ENCODE peak calls at places on chromosome 6, in six cellular contexts. Z, O, D, B, Q and K are unnamed samples.

GRCh38 chr6:156219973-156220372 is 557.2 kb upstream of the ARID1B start:
- DNase-seq in B (no peak), D (no peak), Q (no peak), Z (no peak), O (no peak), K (no peak)

GRCh38 chr6:153980176-153980575 is 58.9 kb upstream of the OPRM1 start:
- DNase-seq in B (no peak), Q (no peak), Z (no peak), D (no peak), O (no peak), K (no peak)

GRCh38 chr6:781350-781961 is 88.5 kb upstream of the EXOC2 start:
- DNase-seq in Z (no peak), O (no peak), D (no peak), B (no peak), Q (no peak), K (no peak)

GRCh38 chr6:69732640-69733039 is 64.2 kb downstream of the LMBRD1 start:
- DNase-seq in O (no peak), Q (no peak), B (no peak), D (no peak), Z (peak), K (peak)

GRCh38 chr6:143539723-143540122 is 28.2 kb upstream of the FUCA2 start:
- DNase-seq in D (no peak), Z (no peak), O (no peak), Q (no peak), B (peak), K (no peak)

GRCh38 chr6:130033999-130034814 is 15.8 kb downstream of the L3MBTL3 start:
- DNase-seq in Q (no peak), D (no peak), O (no peak), B (no peak), Z (peak), K (peak)

GRCh38 chr6:144153260-144153659 is 2.9 kb downstream of the STX11 start:
- DNase-seq in Q (no peak), D (no peak), B (no peak), Z (no peak), O (no peak), K (no peak)

GRCh38 chr6:148854086-148854485 is 107.3 kb downstream of the UST start:
- DNase-seq in Q (no peak), Z (no peak), O (no peak), D (no peak), B (no peak), K (no peak)

GRCh38 chr6:25366785-25367657 is 87.8 kb downstream of the CARMIL1 start:
- DNase-seq in B (no peak), Z (peak), D (no peak), Q (no peak), O (no peak), K (no peak)

GRCh38 chr6:118565317-118565960 is 17.3 kb downstream of the PLN start:
- DNase-seq in Q (no peak), O (no peak), D (no peak), Z (no peak), B (peak), K (no peak)

GRCh38 chr6:109793793-109794192 is 102.7 kb downstream of the FIG4 start:
- DNase-seq in O (no peak), Z (peak), D (no peak), Q (no peak), B (no peak), K (peak)

GRCh38 chr6:52839124-52840055 is 1.2 kb downstream of the GSTA5 start:
- DNase-seq in O (peak), D (no peak), Q (no peak), Z (peak), B (peak), K (peak)

GRCh38 chr6:109073344-109074235 is 21.1 kb downstream of the SESN1 start:
- DNase-seq in O (no peak), D (no peak), Q (no peak), Z (peak), B (peak), K (peak)

GRCh38 chr6:110178626-110179405 is 654 bp downstream of the WASF1 start:
- DNase-seq in B (peak), Z (peak), Q (no peak), D (peak), O (peak), K (peak)

GRCh38 chr6:66772785-66773184 is 1065.8 kb upstream of the EYS start:
- DNase-seq in O (no peak), B (no peak), Z (no peak), D (no peak), Q (no peak), K (peak)

GRCh38 chr6:48641544-48641943 is 530.5 kb upstream of the PTCHD4 start:
- DNase-seq in D (no peak), O (no peak), Z (no peak), B (no peak), Q (no peak), K (peak)

GRCh38 chr6:148272084-148272483 is 70.6 kb upstream of the SASH1 start:
- DNase-seq in O (no peak), Q (no peak), D (no peak), B (no peak), Z (peak), K (peak)

GRCh38 chr6:71294121-71294523 is 5.5 kb downstream of the OGFRL1 start:
- DNase-seq in B (no peak), Z (peak), O (no peak), D (no peak), Q (no peak), K (peak)

GRCh38 chr6:18262812-18263560 is 1.3 kb downstream of the DEK start:
- DNase-seq in D (no peak), O (no peak), Q (no peak), B (no peak), Z (no peak), K (peak)

GRCh38 chr6:89763550-89763949 is 56.0 kb downstream of the MDN1 start:
- DNase-seq in B (no peak), Z (peak), Q (no peak), D (no peak), O (no peak), K (peak)

GRCh38 chr6:31794294-31794865 is 1.2 kb downstream of the VARS1 start:
- DNase-seq in D (no peak), Z (peak), B (peak), O (no peak), Q (no peak), K (no peak)

GRCh38 chr6:43771210-43771857 is 1.3 kb downstream of the VEGFA start:
- DNase-seq in Z (peak), O (peak), D (peak), Q (no peak), B (peak), K (peak)
- TF ChIP-seq CTCF in Z (no peak), O (no peak), D (peak), Q (no peak), B (no peak), K (no peak)

GRCh38 chr6:20873425-20874190 is 339.4 kb downstream of the CDKAL1 start:
- DNase-seq in Z (peak), B (peak), Q (no peak), O (no peak), D (no peak), K (peak)

GRCh38 chr6:20877008-20877937 is 343.0 kb downstream of the CDKAL1 start:
- DNase-seq in D (no peak), Q (peak), B (no peak), O (no peak), Z (peak), K (peak)

GRCh38 chr6:20879121-20879520 is 344.9 kb downstream of the CDKAL1 start:
- DNase-seq in D (no peak), B (no peak), Z (no peak), O (no peak), Q (no peak), K (no peak)

GRCh38 chr6:20876016-20876415 is 341.8 kb downstream of the CDKAL1 start:
- DNase-seq in B (no peak), D (no peak), O (no peak), Z (peak), Q (no peak), K (peak)

GRCh38 chr6:20875369-20875963 is 341.2 kb downstream of the CDKAL1 start:
- DNase-seq in Z (peak), O (no peak), D (no peak), B (no peak), Q (no peak), K (peak)
- TF ChIP-seq CTCF in Z (peak), O (no peak), D (no peak), B (peak), Q (peak), K (peak)

GRCh38 chr6:46410330-46410953 is 80.8 kb downstream of the RCAN2 start:
- DNase-seq in B (peak), Z (peak), O (no peak), Q (no peak), D (no peak), K (peak)
- TF ChIP-seq CTCF in B (peak), Z (peak), O (peak), Q (peak), D (peak), K (peak)

GRCh38 chr6:75991941-75992340 is 80.5 kb downstream of the IMPG1 start:
- DNase-seq in D (no peak), O (no peak), Q (no peak), Z (no peak), B (peak), K (no peak)
- TF ChIP-seq CTCF in D (no peak), O (no peak), Q (no peak), Z (no peak), B (no peak), K (no peak)

GRCh38 chr6:128516514-128516898 is 3.9 kb downstream of the PTPRK start:
- DNase-seq in Q (no peak), D (no peak), Z (peak), B (peak), O (no peak), K (peak)
- TF ChIP-seq CTCF in Q (no peak), D (no peak), Z (peak), B (peak), O (no peak), K (peak)

DNA sequence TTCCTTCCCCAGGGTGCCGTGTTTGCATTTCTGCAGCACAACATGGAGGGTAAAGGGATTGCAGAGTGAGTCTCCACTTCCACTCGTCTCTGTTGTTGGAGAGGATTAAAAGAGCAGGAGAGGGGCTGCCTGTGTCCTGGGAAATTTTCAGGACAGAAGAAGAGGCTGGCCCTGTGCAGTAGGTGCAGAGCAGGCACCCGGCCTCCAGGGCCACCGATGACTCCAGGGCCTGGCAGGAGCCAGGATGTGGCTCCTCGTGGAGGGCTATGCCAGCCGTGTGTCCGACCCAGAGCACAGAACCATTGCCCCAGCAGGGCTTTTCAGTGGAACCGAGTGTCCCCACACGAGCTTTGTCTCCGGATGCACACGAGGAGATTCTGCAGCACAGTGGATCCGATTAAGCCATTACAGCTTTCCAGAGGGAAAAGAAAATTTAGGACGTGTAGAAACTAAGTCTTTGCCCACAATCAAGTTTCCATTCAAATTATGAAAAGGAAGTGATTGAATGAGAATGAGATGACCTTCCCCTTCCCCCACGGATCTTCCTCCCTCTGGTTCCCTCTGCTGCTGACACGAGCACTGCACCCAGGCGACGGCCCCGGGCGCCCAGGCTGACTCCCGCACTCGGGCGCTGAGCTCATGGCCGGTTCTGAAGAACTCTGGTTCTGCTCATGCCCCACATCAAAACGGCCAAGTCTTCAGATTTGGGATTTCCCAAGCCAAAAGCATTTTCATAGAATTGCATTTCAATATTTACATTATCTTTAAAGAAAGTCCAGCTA is 43.1 kb upstream of the UNC93A start:
- DNase-seq in Z (no peak), B (peak), O (no peak), Q (no peak), D (no peak), K (no peak)
- TF ChIP-seq CTCF in Z (no peak), B (no peak), O (no peak), Q (no peak), D (no peak), K (no peak)

GRCh38 chr6:161074496-161075140 is 83.0 kb downstream of the MAP3K4 start:
- DNase-seq in D (no peak), O (no peak), Q (no peak), Z (peak), B (no peak), K (no peak)
- TF ChIP-seq CTCF in D (no peak), O (no peak), Q (no peak), Z (no peak), B (no peak), K (no peak)

DNA sequence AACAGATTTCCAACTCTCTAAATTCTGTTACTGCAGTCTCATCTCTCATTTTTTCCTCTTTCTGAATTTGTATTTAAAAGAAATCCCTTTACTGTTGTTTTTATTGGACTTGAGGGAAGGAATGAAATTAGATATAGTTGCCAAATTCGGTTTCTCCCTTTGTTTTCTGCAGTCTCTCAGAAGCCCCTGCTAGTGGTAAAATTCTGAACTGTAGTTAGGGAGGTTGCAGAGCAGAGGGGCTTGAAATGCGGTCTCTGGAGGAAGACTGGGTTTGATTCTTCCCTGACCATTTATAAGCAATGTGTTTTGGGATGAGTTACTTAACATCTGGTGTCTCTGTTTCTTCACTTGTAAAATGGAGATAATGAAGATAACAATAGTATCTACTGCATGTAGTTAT is 106.3 kb upstream of the TBX18 start:
- DNase-seq in O (no peak), D (no peak), Z (no peak), B (peak), Q (no peak), K (no peak)
- TF ChIP-seq CTCF in O (no peak), D (no peak), Z (no peak), B (peak), Q (no peak), K (no peak)

GRCh38 chr6:92431502-92431901 is 987.9 kb downstream of the EPHA7 start:
- DNase-seq in O (no peak), B (no peak), D (no peak), Z (no peak), Q (no peak), K (no peak)
- TF ChIP-seq CTCF in O (no peak), B (no peak), D (no peak), Z (no peak), Q (no peak), K (no peak)